ENCODE peak calls at places on chromosomes 16 and 17, in six cellular contexts. P, H, G, R, E and D are unnamed samples.
A peak's percentile ranks its signal among the peaks of the same experiment; 100 is the strongest.

GRCh38 chr16:55047331-55047730 is 116.7 kb downstream of the IRX5 start:
- DNase-seq in P (no peak), H (no peak), G (no peak), R (no peak), E (no peak), D (no peak)

GRCh38 chr17:10523043-10523442 is 4.7 kb upstream of the MYH1 start:
- DNase-seq in P (no peak), H (no peak), G (no peak), R (no peak), E (no peak), D (no peak)

GRCh38 chr16:16027728-16028310 is 78.4 kb downstream of the ABCC1 start:
- DNase-seq in P (no peak), H (no peak), G (no peak), R (no peak), E (no peak), D (no peak)

GRCh38 chr16:88208112-88208511 is 174.6 kb upstream of the ZNF469 start:
- DNase-seq in P (no peak), H (no peak), G (no peak), R (no peak), E (no peak), D (no peak)

GRCh38 chr17:49401971-49402491 is 12.7 kb downstream of the PHB1 start:
- DNase-seq in P (no peak), H (no peak), G (no peak), R (no peak), E (no peak), D (peak; percentile 73)

GRCh38 chr17:10318540-10318939 is 54.3 kb downstream of the MYH13 start:
- DNase-seq in P (no peak), H (no peak), G (no peak), R (no peak), E (no peak), D (no peak)

GRCh38 chr16:65532846-65533245 is 411.0 kb upstream of the CDH11 start:
- DNase-seq in P (no peak), H (no peak), G (no peak), R (no peak), E (no peak), D (peak; percentile 52)

GRCh38 chr17:40560592-40561293 is 4.5 kb downstream of the CCR7 start:
- DNase-seq in P (no peak), H (peak; percentile 80), G (no peak), R (no peak), E (no peak), D (no peak)

GRCh38 chr16:84739349-84740124 is 39.7 kb downstream of the USP10 start:
- DNase-seq in P (no peak), H (no peak), G (no peak), R (no peak), E (no peak), D (no peak)

GRCh38 chr16:74793571-74793970 is 19.0 kb upstream of the FA2H start:
- DNase-seq in P (no peak), H (no peak), G (no peak), R (no peak), E (no peak), D (no peak)